ENCODE peak calls at places on chromosome 9, in five cellular contexts. T is PC-3, E is GM23248, O is neural progenitor cell, S is GM23338. Z is an unnamed sample. For H3F3A, the result is how much of the 10 kb centered on the place peaks cover.

GRCh38 chr9:90838098-90838497 is 36.5 kb downstream of the SYK start:
- DNase-seq in T (peak), E (peak), O (no peak), S (peak), Z (no peak)

GRCh38 chr9:80501635-80502034 is 929.9 kb downstream of the TLE4 start:
- DNase-seq in T (no peak), E (no peak), O (no peak), S (no peak), Z (no peak)

GRCh38 chr9:89522261-89522978 is 24.5 kb upstream of the SEMA4D start:
- DNase-seq in T (peak), E (no peak), O (no peak), S (no peak), Z (no peak)

GRCh38 chr9:128081052-128081451 is 13.0 kb downstream of the SLC25A25 start:
- DNase-seq in T (no peak), E (peak), O (peak), S (no peak), Z (no peak)

GRCh38 chr9:69179037-69179436 is 5.0 kb downstream of the TJP2 start:
- DNase-seq in T (no peak), E (no peak), O (no peak), S (no peak), Z (no peak)

GRCh38 chr9:4235951-4236804 is 63.7 kb downstream of the GLIS3 start:
- DNase-seq in T (peak), E (peak), O (no peak), S (no peak), Z (peak)

GRCh38 chr9:134381671-134382505 is 55.6 kb downstream of the RXRA start:
- DNase-seq in T (no peak), E (no peak), O (no peak), S (no peak), Z (no peak)

GRCh38 chr9:120950421-120951388 is 24.1 kb upstream of the TRAF1 start:
- DNase-seq in T (no peak), E (peak), O (no peak), S (no peak), Z (no peak)

GRCh38 chr9:131818089-131818488 is 78.2 kb upstream of the RAPGEF1 start:
- DNase-seq in T (no peak), E (no peak), O (no peak), S (no peak), Z (no peak)

GRCh38 chr9:93267681-93268505 is 84.0 kb downstream of the WNK2 start:
- DNase-seq in T (no peak), E (no peak), O (no peak), S (no peak), Z (no peak)

GRCh38 chr9:128921881-128922763 is 1.3 kb downstream of the PHYHD1 start:
- DNase-seq in T (no peak), E (peak), O (peak), S (peak), Z (no peak)

GRCh38 chr9:92808726-92809451 is 44.3 kb upstream of the BICD2 start:
- DNase-seq in T (peak), E (peak), O (peak), S (peak), Z (peak)

GRCh38 chr9:128919409-128919808 is 1.4 kb upstream of the PHYHD1 start:
- DNase-seq in T (no peak), E (no peak), O (no peak), S (no peak), Z (no peak)

GRCh38 chr9:120928720-120929389 is 2.3 kb upstream of the TRAF1 start:
- DNase-seq in T (no peak), E (peak), O (peak), S (peak), Z (peak)

GRCh38 chr9:137054932-137055384 is 1.1 kb upstream of the ENTPD2 start:
- DNase-seq in T (no peak), E (no peak), O (no peak), S (no peak), Z (no peak)

GRCh38 chr9:116405321-116405720 is 251.7 kb downstream of the PAPPA start:
- DNase-seq in T (no peak), E (no peak), O (no peak), S (no peak), Z (no peak)

GRCh38 chr9:63859475-63860215 is 1425.4 kb downstream of the FOXD4L5 start:
- DNase-seq in T (no peak), E (peak), O (no peak), S (no peak), Z (peak)

GRCh38 chr9:83920942-83921707 is at the start of gene KIF27:
- DNase-seq in T (peak), E (peak), O (peak), S (peak), Z (peak)

GRCh38 chr9:120563044-120563443 is 16.9 kb downstream of the CDK5RAP2 start:
- DNase-seq in T (no peak), E (no peak), O (no peak), S (no peak), Z (no peak)

GRCh38 chr9:16726718-16727451 is 143.6 kb downstream of the BNC2 start:
- DNase-seq in T (peak), E (peak), O (peak), S (peak), Z (peak)

GRCh38 chr9:109150925-109151547 is 16.0 kb downstream of the FRRS1L start:
- DNase-seq in T (peak), E (no peak), O (no peak), S (no peak), Z (no peak)

GRCh38 chr9:120571443-120572257 is 8.3 kb downstream of the CDK5RAP2 start:
- DNase-seq in T (no peak), E (peak), O (no peak), S (no peak), Z (no peak)

GRCh38 chr9:35718726-35719511 is 13.1 kb downstream of the TLN1 start:
- DNase-seq in T (peak), E (peak), O (no peak), S (no peak), Z (no peak)

GRCh38 chr9:129278391-129279237 is 100.6 kb upstream of the IER5L start:
- DNase-seq in T (peak), E (peak), O (peak), S (peak), Z (peak)

GRCh38 chr9:74804018-74804385 is 83.7 kb downstream of the TRPM6 start:
- DNase-seq in T (peak), E (no peak), O (no peak), S (no peak), Z (no peak)

GRCh38 chr9:123382659-123383511 is 26.9 kb downstream of the CRB2 start:
- DNase-seq in T (no peak), E (no peak), O (no peak), S (no peak), Z (no peak)

GRCh38 chr9:71001780-71002386 is 119.5 kb downstream of the TRPM3 start:
- DNase-seq in T (peak), E (peak), O (peak), S (peak), Z (peak)

GRCh38 chr9:97041898-97042297 is 3.0 kb upstream of the CTSV start:
- DNase-seq in T (peak), E (no peak), O (no peak), S (no peak), Z (peak)
- H3F3A ChIP-seq in T (under half), E (under half), O (under half), S (under half), Z (under half)

DNA sequence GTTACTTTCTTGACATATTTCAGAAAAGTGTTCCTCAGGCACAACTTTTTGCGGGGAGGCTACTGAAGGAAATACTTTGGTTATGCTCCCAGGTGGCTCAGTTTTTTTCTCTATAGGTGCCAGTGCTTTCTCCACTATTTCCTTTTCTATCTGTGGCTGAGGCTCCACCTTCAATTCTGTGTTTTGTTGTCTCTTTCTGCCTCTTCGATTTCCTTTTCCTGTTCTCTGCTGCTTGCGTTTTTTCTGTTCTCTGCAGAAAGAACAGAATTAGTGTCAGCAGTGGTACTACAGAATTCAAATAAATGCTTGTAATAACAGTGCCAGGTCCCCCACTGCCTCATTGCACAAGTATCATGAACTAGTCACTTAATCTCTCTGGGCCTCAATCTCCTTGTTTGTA is 7.0 kb downstream of the HEMGN start:
- DNase-seq in T (no peak), E (no peak), O (no peak), S (no peak), Z (no peak)
- TF ChIP-seq EZH2 in T (no peak), E (no peak), O (no peak), S (no peak), Z (no peak)

DNA sequence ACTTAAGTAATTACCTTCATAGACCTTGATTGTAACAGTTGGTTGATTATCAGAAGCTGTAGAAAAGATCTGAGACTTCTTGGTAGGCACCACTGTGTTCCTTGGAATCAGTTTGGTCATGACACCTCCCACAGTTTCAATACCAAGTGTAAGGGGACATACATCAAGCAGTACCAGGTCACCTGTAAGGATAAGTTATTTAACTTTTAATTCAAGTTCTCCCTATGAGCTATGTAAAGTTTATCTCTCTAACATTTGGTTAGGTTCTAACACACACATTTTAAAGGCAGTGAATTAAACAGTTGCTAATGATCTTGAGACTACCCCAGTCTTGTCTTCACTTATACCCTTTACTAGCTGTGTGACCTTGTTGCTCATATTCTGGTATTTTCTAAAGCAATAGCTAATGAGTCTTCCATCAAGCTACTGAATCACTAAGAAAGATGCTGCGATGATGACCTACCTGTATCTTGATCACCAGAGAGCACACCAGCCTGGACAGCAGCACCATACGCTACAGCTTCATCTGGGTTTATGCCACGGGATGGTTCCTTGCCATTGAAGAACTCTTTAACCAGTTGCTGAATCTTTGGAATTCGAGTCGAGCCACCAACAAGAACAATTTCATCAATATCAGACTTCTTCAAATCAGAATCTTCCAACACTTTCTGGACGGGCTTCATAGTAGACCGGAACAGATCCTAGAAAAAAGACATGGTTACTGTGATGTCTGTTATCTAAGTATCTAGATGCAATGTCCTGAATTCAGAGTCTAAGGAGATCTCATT is 2.8 kb downstream of the HSPA5 start:
- DNase-seq in T (no peak), E (peak), O (no peak), S (no peak), Z (no peak)
- H3F3A ChIP-seq in T (under half), E (half or more), O (half or more), S (under half), Z (half or more)

GRCh38 chr9:21970001-21970799 is 24.0 kb downstream of the CDKN2A start:
- DNase-seq in T (no peak), E (no peak), O (peak), S (peak), Z (no peak)

GRCh38 chr9:21974542-21975409 is 19.4 kb downstream of the CDKN2A start:
- DNase-seq in T (no peak), E (peak), O (peak), S (peak), Z (peak)

GRCh38 chr9:21974230-21974541 is 20.0 kb downstream of the CDKN2A start:
- DNase-seq in T (no peak), E (no peak), O (no peak), S (no peak), Z (no peak)

GRCh38 chr9:21970800-21971620 is 23.2 kb downstream of the CDKN2A start:
- DNase-seq in T (no peak), E (peak), O (peak), S (peak), Z (no peak)

DNA sequence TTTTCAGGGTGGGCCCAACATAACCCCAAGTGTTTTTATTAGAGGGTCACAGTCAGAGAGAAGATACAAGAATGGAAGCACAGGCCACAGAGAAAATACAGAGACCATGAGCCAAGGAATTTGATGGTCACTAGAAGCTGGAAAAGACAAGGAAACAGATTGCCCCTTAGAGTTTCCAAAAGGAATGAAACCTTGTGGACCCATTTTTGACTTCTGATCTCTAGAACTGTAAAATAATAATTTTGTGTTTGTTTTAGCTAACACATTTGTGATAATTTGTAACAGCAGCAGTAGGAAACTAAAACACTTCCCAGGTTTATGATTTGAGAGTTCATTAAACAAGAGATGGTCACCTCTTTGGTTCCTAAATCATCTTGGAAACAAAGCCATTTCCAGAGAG is 21.8 kb downstream of the CDKN2A start:
- DNase-seq in T (no peak), E (no peak), O (no peak), S (no peak), Z (no peak)
- TF ChIP-seq EZH2 in T (no peak), E (no peak), O (no peak), S (peak), Z (no peak)

GRCh38 chr9:37141015-37141414 is 20.6 kb downstream of the ZCCHC7 start:
- DNase-seq in T (no peak), E (no peak), O (no peak), S (peak), Z (no peak)
- H3F3A ChIP-seq in T (under half), E (under half), O (under half), S (under half), Z (under half)

DNA sequence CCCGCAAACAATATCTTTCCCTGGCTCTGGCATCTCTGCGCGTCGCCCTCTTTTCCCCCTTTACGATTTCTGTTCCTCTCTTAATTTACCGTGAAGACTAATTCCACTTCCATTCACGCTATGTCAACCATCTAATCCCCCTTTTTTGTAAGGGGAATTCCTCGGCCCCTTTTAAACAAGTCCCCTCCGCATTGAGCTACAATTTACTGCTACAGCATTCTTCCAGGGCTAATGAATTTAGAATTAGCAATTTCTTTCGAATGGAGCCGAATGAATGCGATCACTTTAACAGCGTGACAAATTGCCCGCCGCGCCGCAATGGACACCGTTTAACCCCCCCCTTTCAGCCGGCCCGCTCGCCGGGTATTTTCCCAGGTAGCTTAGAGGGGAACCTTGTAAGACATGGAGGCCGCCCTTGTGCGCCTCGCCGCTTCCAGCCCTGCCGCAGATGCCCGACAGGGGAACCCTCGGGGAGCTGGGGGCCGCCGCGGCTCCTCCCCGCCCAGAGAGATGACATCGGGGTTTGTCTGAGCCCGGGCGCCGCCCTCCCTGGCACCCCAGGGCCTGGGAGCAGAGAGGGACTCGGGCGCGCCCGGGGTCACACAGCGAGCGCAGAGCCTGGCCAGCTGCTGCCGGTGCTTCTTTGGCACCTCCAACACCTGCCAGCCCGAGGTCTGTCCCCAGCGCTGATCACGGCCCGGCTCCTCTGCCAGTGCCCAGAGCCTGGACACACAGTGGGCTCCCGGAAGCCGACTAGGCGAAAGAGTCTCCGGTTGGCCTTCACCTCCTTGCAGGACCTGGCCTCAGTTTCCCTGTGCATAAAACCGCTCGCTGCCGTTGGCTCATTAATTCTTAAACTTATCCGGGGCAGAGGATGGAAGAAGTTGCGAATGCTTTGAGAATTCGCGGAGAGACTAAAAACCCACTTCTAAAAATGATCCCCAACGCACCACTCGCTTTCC is 1.3 kb downstream of the PRDM12 start:
- DNase-seq in T (no peak), E (peak), O (peak), S (peak), Z (no peak)
- TF ChIP-seq EZH2 in T (peak), E (peak), O (peak), S (peak), Z (peak)